ENCODE peak calls at places on chromosomes 16 and 17, in four cellular contexts. E, Y, Q and S are unnamed samples.

GRCh38 chr16:50884066-50884860 is 142.4 kb downstream of the CYLD start:
- DNase-seq in E (no peak), Q (no peak), Y (no peak), S (peak)

GRCh38 chr17:50668025-50668837 is 33.5 kb downstream of the ABCC3 start:
- DNase-seq in Q (no peak), Y (no peak), E (no peak), S (no peak)

GRCh38 chr16:31225193-31225592 is 8.3 kb upstream of the PYDC1 start:
- DNase-seq in Q (no peak), Y (no peak), E (no peak), S (no peak)

GRCh38 chr16:57446530-57447141 is 549 bp downstream of the CIAPIN1 start:
- DNase-seq in Y (no peak), E (peak), Q (peak), S (peak)

GRCh38 chr17:59776577-59776976 is 69.1 kb downstream of the VMP1 start:
- DNase-seq in Y (no peak), E (no peak), Q (no peak), S (no peak)

GRCh38 chr17:57456622-57457021 is 200.3 kb downstream of the MSI2 start:
- DNase-seq in Y (peak), Q (no peak), E (no peak), S (no peak)

GRCh38 chr17:48609754-48610281 is 999 bp downstream of the HOXB7 start:
- DNase-seq in Y (no peak), Q (no peak), E (no peak), S (no peak)

GRCh38 chr16:86498661-86499493 is 11.4 kb upstream of the FOXF1 start:
- DNase-seq in E (no peak), Y (no peak), Q (no peak), S (no peak)

GRCh38 chr16:78915916-78916315 is 684.6 kb downstream of the MAF start:
- DNase-seq in E (no peak), Y (no peak), Q (no peak), S (no peak)

GRCh38 chr16:64751906-64752305 is 370.0 kb downstream of the CDH11 start:
- DNase-seq in E (no peak), Q (no peak), Y (peak), S (no peak)

GRCh38 chr17:72297326-72298115 is 176.7 kb downstream of the SOX9 start:
- DNase-seq in E (no peak), Q (no peak), Y (no peak), S (peak)

GRCh38 chr16:82638095-82638798 is 11.5 kb downstream of the CDH13 start:
- DNase-seq in Q (no peak), Y (peak), E (no peak), S (no peak)

GRCh38 chr17:5580367-5580766 is 3.9 kb downstream of the NLRP1 start:
- DNase-seq in E (no peak), Y (no peak), Q (no peak), S (no peak)

GRCh38 chr17:16444258-16444886 is 29.0 kb downstream of the TRPV2 start:
- DNase-seq in Y (no peak), E (peak), Q (no peak), S (peak)

GRCh38 chr17:9646556-9646905 is 1.2 kb downstream of the USP43 start:
- DNase-seq in Y (no peak), Q (no peak), E (no peak), S (no peak)

GRCh38 chr16:2046889-2047329 is 725 bp downstream of the NTHL1 start:
- DNase-seq in Y (no peak), E (no peak), Q (no peak), S (no peak)